ENCODE peak calls at places on chromosomes 3 and 15, in four cellular contexts. N is IMR-90, H is neuronal stem cell, V is mesenchymal stem cell. Q is an unnamed sample. For H3K4me1 and H3K36me3, the result is how much of the 10 kb centered on the place peaks cover.

GRCh38 chr3:23916152-23916885 is 471 bp downstream of the NKIRAS1 start:
- DNase-seq in N (no peak), H (no peak), V (no peak), Q (no peak)

GRCh38 chr3:15645740-15646490 is 44.4 kb downstream of the BTD start:
- DNase-seq in N (peak), H (no peak), V (peak), Q (peak)

GRCh38 chr15:29750754-29751153 is 71.5 kb downstream of the TJP1 start:
- DNase-seq in N (no peak), H (no peak), V (no peak), Q (no peak)

GRCh38 chr3:73409405-73409804 is 215.3 kb downstream of the PDZRN3 start:
- DNase-seq in N (peak), H (no peak), V (no peak), Q (no peak)

GRCh38 chr15:20346082-20346805 is 195.4 kb downstream of the GOLGA6L6 start:
- DNase-seq in N (no peak), H (no peak), V (no peak), Q (no peak)

GRCh38 chr15:67070892-67071664 is 5.7 kb downstream of the SMAD3 start:
- DNase-seq in N (peak), H (no peak), V (no peak), Q (peak)

GRCh38 chr15:58770857-58771620 is at the start of gene MINDY2:
- DNase-seq in N (peak), H (peak), V (peak), Q (peak)

GRCh38 chr15:60390231-60390630 is 7.6 kb downstream of the ANXA2 start:
- DNase-seq in N (no peak), H (no peak), V (no peak), Q (no peak)

GRCh38 chr15:48266029-48266428 is 59.9 kb downstream of the SLC12A1 start:
- DNase-seq in N (no peak), H (no peak), V (no peak), Q (peak)

GRCh38 chr3:193225726-193226125 is 15.3 kb upstream of the PLAAT1 start:
- DNase-seq in N (no peak), H (no peak), V (no peak), Q (peak)

GRCh38 chr3:128804017-128804816 is 75.2 kb upstream of the ACAD9 start:
- DNase-seq in N (peak), H (no peak), V (peak), Q (peak)

GRCh38 chr3:188734395-188734794 is 437.4 kb upstream of the TPRG1 start:
- DNase-seq in N (no peak), H (no peak), V (peak), Q (no peak)

GRCh38 chr3:133136114-133137041 is 98.2 kb downstream of the TMEM108 start:
- DNase-seq in N (no peak), H (no peak), V (no peak), Q (no peak)

GRCh38 chr3:122132949-122133540 is 50.4 kb upstream of the CASR start:
- DNase-seq in N (no peak), H (no peak), V (no peak), Q (no peak)

GRCh38 chr3:121545564-121546455 is at the start of gene POLQ:
- DNase-seq in N (peak), H (peak), V (peak), Q (peak)

GRCh38 chr3:71753716-71754609 is at the start of gene GPR27:
- DNase-seq in N (peak), H (no peak), V (peak), Q (peak)

GRCh38 chr3:10555263-10555662 is 49.9 kb upstream of the ATP2B2 start:
- DNase-seq in N (no peak), H (no peak), V (no peak), Q (peak)

GRCh38 chr15:33988384-33988783 is 20.1 kb downstream of the CHRM5 start:
- DNase-seq in N (peak), H (no peak), V (peak), Q (no peak)

GRCh38 chr3:133820129-133820528 is 14.5 kb downstream of the SRPRB start:
- DNase-seq in N (no peak), H (no peak), V (no peak), Q (no peak)

GRCh38 chr3:37162501-37163245 is 11.7 kb downstream of the LRRFIP2 start:
- DNase-seq in N (no peak), H (no peak), V (peak), Q (no peak)

GRCh38 chr3:12954891-12955650 is 113.7 kb upstream of the RPL32 start:
- DNase-seq in N (no peak), H (no peak), V (peak), Q (no peak)

GRCh38 chr3:13556214-13556613 is 7.3 kb downstream of the FBLN2 start:
- DNase-seq in N (no peak), H (no peak), V (no peak), Q (peak)

GRCh38 chr3:188421836-188422540 is 268.0 kb downstream of the LPP start:
- DNase-seq in N (no peak), H (no peak), V (no peak), Q (no peak)

GRCh38 chr15:47661661-47662180 is 55.6 kb upstream of the SEMA6D start:
- DNase-seq in N (no peak), H (no peak), V (peak), Q (no peak)

GRCh38 chr15:43329222-43329959 is 982 bp downstream of the LCMT2 start:
- DNase-seq in N (peak), H (peak), V (no peak), Q (peak)

GRCh38 chr3:138461246-138461645 is 26.8 kb downstream of the ESYT3 start:
- DNase-seq in N (peak), H (no peak), V (no peak), Q (no peak)

GRCh38 chr3:187454416-187454815 is 86.2 kb downstream of the RTP4 start:
- DNase-seq in N (no peak), H (no peak), V (no peak), Q (peak)

DNA sequence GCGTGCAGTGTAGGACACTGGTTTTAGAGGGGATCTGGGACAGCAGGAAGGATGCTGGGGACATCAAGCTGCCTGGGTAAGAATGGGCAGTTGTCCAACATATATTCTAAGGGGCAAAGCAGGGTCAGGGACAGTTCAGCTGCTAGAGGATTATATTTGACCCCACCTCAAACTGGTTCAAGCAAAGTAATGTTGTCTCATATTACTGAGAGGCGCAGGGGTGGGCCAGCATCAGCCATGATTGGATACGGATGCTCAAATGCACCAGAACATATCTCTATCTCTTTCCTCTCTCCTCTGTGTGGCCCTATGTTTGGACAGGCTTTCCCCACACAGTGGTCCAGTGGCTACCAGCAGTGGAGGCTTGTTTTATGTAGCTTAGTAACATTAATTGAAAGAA is 49.7 kb upstream of the RGMA start:
- DNase-seq in N (no peak), H (no peak), V (no peak), Q (no peak)
- H3K23ac ChIP-seq in N (no peak), H (no peak), V (no peak), Q (no peak)

DNA sequence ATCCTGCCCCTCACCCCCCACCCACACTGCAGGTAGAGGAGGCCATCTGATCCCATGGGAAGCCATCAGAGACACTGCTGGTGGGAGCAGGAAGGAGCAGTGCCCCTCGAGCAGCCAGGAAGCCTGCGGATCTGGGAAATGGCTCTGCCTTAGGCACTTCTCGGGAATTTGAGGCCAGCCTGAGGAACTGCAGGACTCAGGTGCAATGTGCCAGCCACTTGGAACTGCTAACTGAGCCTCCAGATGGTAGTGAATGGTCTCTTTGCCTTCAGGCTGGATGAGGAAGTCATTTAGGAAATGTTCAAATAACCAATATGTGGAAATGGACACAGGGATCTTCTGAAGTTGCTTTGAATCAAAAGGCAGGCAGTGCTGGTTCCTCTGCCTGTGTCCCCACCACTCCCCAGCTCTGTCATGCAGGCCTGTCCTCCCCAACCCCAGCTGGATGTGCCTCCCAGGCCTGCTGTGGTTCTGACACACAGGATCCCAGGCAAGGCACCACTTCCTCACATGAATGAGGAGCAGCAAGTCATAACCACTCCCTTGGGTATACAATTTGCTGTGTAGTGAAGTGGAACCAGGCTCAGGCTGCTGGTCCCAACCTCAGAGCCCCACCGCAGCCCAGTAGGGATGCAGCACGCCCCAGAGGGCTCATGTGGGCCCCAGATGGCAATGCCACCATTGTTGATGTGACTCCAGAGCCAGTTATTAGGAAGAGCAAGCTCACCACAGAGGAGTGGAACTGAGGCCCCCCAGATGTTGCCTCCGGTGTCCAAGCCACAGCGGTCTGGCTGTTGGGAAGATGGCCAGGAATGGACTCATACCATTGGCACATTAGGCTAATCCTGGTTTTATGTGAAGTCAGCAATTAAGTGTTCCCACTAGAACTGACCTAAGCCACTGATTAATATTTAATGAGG is 46.5 kb upstream of the LIMD1 start:
- DNase-seq in N (no peak), H (no peak), V (no peak), Q (no peak)
- H3K4me1 ChIP-seq in N (under half), H (under half), V (under half), Q (under half)

GRCh38 chr3:98070840-98071239 is 16.1 kb upstream of the OR5AC2 start:
- DNase-seq in N (no peak), H (peak), V (no peak), Q (peak)
- H3K36me3 ChIP-seq in N (under half), H (under half), V (under half), Q (under half)

GRCh38 chr3:53581671-53582070 is 87.3 kb downstream of the CACNA1D start:
- DNase-seq in N (peak), H (no peak), V (no peak), Q (no peak)

GRCh38 chr3:53583161-53583690 is 88.8 kb downstream of the CACNA1D start:
- DNase-seq in N (no peak), H (no peak), V (no peak), Q (no peak)

GRCh38 chr3:53585042-53585441 is 90.6 kb downstream of the CACNA1D start:
- DNase-seq in N (no peak), H (no peak), V (no peak), Q (no peak)

GRCh38 chr3:53577486-53577885 is 83.1 kb downstream of the CACNA1D start:
- DNase-seq in N (no peak), H (no peak), V (no peak), Q (peak)

DNA sequence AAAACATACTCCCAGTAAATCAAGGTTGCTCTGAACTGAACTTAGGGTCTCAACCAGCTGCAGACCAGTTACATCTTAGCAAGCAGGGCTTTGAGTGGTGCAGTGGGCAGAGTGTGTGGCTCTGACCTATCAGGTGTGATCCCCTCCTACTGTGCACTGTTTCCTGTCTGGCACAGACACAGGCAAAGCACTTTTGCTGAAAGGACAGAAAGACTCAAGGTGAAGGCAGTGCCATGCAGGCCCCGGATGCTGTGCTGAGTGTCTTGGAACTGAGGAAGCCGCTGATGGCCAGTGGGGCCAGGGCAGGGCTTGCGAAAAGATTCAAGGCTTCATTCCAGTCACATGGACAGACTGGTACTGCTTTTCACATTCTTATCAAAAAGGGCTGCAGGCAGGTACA is 85.2 kb downstream of the CACNA1D start:
- DNase-seq in N (no peak), H (no peak), V (no peak), Q (peak)
- H3K23ac ChIP-seq in N (no peak), H (no peak), V (no peak), Q (no peak)

GRCh38 chr15:40098489-40099261 is 10.0 kb downstream of the BMF start:
- DNase-seq in N (peak), H (no peak), V (peak), Q (peak)
- H3K4me1 ChIP-seq in N (half or more), H (under half), V (half or more), Q (under half)

DNA sequence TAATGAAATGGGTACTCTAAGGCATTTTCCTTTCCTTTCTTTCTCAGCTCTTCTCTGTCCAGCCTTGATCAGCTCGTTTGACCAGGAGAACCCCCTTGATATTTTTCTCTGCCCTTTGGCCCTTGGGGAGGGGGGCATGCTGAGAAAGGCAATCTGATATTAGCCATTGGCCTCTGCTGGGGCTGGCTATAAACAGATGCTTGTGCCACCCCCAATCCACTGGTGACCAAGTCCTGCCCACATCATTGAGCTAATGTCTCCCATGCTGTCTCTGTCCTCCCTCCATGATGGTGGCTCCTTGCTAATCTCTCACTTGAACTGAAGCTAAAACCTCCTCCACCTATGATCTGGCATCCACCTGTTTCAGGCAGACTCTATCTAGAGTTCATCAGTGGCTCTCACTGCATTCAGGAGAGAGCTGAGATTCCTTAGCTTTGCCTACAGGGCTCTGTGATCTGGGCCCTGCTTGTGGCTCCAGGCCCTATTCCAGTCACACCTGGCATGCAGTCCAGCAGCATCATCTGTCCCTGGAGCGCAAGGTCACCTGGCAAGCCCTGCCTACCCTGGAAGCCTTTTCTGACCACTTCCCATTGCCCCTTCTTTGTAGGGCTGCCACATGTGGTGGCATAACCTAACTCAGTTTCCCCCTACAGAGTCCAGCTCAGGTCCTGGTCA is 115.3 kb upstream of the PLXNA1 start:
- DNase-seq in N (no peak), H (no peak), V (no peak), Q (no peak)
- H3K36me3 ChIP-seq in N (under half), H (under half), V (under half), Q (under half)

GRCh38 chr3:170908235-170909116 is at the start of gene EIF5A2:
- DNase-seq in N (peak), H (peak), V (peak), Q (peak)
- H3K23ac ChIP-seq in N (peak), H (peak), V (peak), Q (no peak)

GRCh38 chr3:30663533-30664241 is 57.3 kb downstream of the TGFBR2 start:
- DNase-seq in N (no peak), H (no peak), V (no peak), Q (no peak)
- H3K4me1 ChIP-seq in N (under half), H (under half), V (under half), Q (under half)

DNA sequence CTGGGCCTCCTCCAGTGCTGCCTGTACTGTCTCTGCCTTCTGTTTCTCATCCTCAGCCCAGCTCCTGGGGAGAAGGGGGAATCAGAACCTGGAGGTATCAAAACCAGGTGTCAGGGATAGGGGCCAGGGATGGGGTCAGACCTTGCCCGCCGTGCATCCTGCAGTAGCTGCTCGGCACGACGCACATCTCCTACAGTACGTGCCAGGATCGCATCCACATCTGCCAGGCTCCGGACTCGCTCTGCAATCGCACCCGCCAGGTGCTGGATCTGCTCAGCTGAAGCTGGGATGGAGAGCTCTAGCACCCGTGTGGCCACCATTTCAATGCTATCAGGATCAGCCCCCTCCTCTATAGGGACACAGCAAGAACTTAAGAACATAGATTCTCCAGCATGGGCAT is 1.4 kb upstream of the USP19 start:
- DNase-seq in N (no peak), H (no peak), V (no peak), Q (no peak)
- H3K36me3 ChIP-seq in N (half or more), H (half or more), V (half or more), Q (under half)

GRCh38 chr3:65587650-65588439 is 450.9 kb downstream of the MAGI1 start:
- DNase-seq in N (no peak), H (no peak), V (no peak), Q (no peak)
- H3K23ac ChIP-seq in N (no peak), H (no peak), V (no peak), Q (no peak)

Q was measured in mesendoderm.